ENCODE peak calls at places on chromosomes 3 and 15, in five cellular contexts. R, Z, L, M and F are unnamed samples.

GRCh38 chr3:50274371-50275104 is 4.3 kb upstream of the LSMEM2 start:
- DNase-seq in Z (no peak), R (no peak), M (no peak), L (peak; percentile 68), F (peak; percentile 78)

GRCh38 chr3:25849641-25850040 is 59.8 kb downstream of the OXSM start:
- DNase-seq in R (no peak), M (no peak), L (no peak), Z (peak; percentile 22), F (peak; percentile 4)

GRCh38 chr15:51006336-51006985 is 88.2 kb downstream of the TNFAIP8L3 start:
- DNase-seq in L (no peak), M (no peak), Z (no peak), R (no peak), F (no peak)

GRCh38 chr3:15601046-15601398 is 347 bp downstream of the HACL1 start:
- DNase-seq in Z (peak; percentile 13), M (no peak), R (no peak), L (no peak), F (no peak)

GRCh38 chr3:158573714-158574113 is 2.7 kb downstream of the MLF1 start:
- DNase-seq in M (no peak), R (no peak), L (no peak), Z (no peak), F (no peak)

GRCh38 chr15:100105101-100105500 is 236.7 kb downstream of the ADAMTS17 start:
- DNase-seq in L (no peak), M (peak; percentile 46), R (no peak), Z (no peak), F (no peak)

GRCh38 chr3:138113309-138113708 is 2.1 kb downstream of the DZIP1L start:
- DNase-seq in Z (peak; percentile 13), R (no peak), M (no peak), L (peak; percentile 45), F (peak; percentile 16)

GRCh38 chr3:29100292-29100691 is 180.6 kb upstream of the RBMS3 start:
- DNase-seq in M (no peak), L (no peak), Z (peak; percentile 2), R (no peak), F (no peak)

GRCh38 chr15:22811640-22812039 is 25.2 kb downstream of the NIPA1 start:
- DNase-seq in R (no peak), L (peak; percentile 76), Z (no peak), M (no peak), F (peak; percentile 23)

GRCh38 chr3:73461582-73461981 is 163.2 kb downstream of the PDZRN3 start:
- DNase-seq in Z (no peak), R (no peak), L (no peak), M (no peak), F (peak; percentile 50)

GRCh38 chr15:72825831-72826230 is 42.3 kb upstream of the ADPGK start:
- DNase-seq in R (no peak), Z (no peak), L (no peak), M (no peak), F (no peak)

GRCh38 chr3:9416139-9416780 is 18.8 kb downstream of the SETD5 start:
- DNase-seq in M (no peak), R (no peak), Z (peak; percentile 10), L (no peak), F (no peak)

GRCh38 chr3:33954956-33955355 is 156.5 kb downstream of the PDCD6IP start:
- DNase-seq in L (no peak), M (no peak), R (no peak), Z (no peak), F (no peak)

GRCh38 chr15:74888716-74889115 is 1.1 kb upstream of the MPI start:
- DNase-seq in R (no peak), M (no peak), L (no peak), Z (no peak), F (no peak)

GRCh38 chr15:92571824-92572223 is 83.8 kb downstream of the FAM174B start:
- DNase-seq in R (no peak), Z (no peak), M (no peak), L (no peak), F (no peak)
- H3K4me1 ChIP-seq in R (no peaks in the 10 kb centered on the region), Z (no peaks in the 10 kb centered on the region), M (no peaks in the 10 kb centered on the region), L (no peaks in the 10 kb centered on the region), F (peaks cover 4% of the 10 kb centered on the region)

GRCh38 chr15:86432861-86433260 is 353.2 kb downstream of the AGBL1 start:
- DNase-seq in R (no peak), M (no peak), L (no peak), Z (no peak), F (no peak)
- H3K4me1 ChIP-seq in R (no peaks in the 10 kb centered on the region), M (no peaks in the 10 kb centered on the region), L (no peaks in the 10 kb centered on the region), Z (no peaks in the 10 kb centered on the region), F (no peaks in the 10 kb centered on the region)

GRCh38 chr3:10420745-10421475 is 84.5 kb downstream of the ATP2B2 start:
- DNase-seq in R (no peak), Z (no peak), M (no peak), L (no peak), F (no peak)
- H3K4me1 ChIP-seq in R (no peaks in the 10 kb centered on the region), Z (peaks cover 5% of the 10 kb centered on the region), M (no peaks in the 10 kb centered on the region), L (no peaks in the 10 kb centered on the region), F (no peaks in the 10 kb centered on the region)

DNA sequence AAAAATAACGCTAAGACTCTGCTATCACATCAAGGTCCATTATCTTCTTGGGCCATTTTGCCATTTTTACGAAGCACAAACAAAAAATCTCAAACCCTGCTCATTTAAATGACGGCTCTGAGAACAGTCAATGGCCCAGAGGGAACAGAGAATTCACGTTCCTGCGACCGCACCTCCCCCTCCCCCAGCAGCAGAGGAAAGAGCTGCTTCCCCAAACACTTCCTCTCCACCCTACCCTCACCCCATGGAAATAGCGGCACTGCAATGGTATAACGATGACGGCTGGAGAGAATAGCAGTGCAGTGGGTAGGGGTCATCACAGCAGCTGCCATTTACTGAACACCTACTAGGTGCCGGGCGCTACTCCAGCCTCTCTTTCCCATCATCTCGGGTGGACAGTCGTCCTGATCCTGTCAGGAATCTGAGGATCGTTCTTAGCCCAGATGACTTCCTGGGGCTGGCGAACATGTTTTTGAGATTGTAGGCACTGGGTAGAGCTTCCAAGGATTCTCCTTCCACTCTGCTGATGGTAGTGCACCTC is 113.3 kb downstream of the IQSEC1 start:
- DNase-seq in R (no peak), Z (no peak), L (no peak), M (no peak), F (no peak)
- H3K4me1 ChIP-seq in R (peaks cover 49% of the 10 kb centered on the region), Z (no peaks in the 10 kb centered on the region), L (peaks cover 80% of the 10 kb centered on the region), M (peaks cover 3% of the 10 kb centered on the region), F (peaks cover 29% of the 10 kb centered on the region)

DNA sequence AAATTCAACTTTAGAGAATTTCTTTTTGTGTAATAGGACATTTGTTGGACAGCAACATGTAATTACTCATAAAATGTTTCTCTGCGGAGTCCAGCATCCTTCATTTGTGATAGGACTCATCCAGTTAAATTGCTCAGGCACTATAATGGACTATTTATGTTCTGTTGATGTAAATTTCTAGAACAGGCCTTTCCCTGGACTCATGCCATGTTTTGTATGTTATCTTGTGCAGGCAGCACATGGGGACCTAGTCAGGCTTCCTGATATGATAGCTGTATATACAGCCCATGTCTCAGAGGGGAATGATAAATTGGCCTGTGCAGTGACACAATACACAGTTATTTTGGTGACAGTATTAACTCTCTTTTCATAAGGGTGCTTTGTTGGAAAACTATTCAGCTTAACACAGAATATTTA is 51.5 kb downstream of the MBNL1 start:
- DNase-seq in M (no peak), Z (peak; percentile 41), L (no peak), R (no peak), F (no peak)
- H3K4me1 ChIP-seq in M (peaks cover 8% of the 10 kb centered on the region), Z (peaks cover 35% of the 10 kb centered on the region), L (peaks cover 40% of the 10 kb centered on the region), R (peaks cover 21% of the 10 kb centered on the region), F (peaks cover 82% of the 10 kb centered on the region)

GRCh38 chr3:188003188-188004171 is 150.5 kb upstream of the LPP start:
- DNase-seq in L (peak; percentile 34), Z (no peak), R (no peak), M (no peak), F (no peak)
- H3K4me1 ChIP-seq in L (peaks cover 42% of the 10 kb centered on the region), Z (no peaks in the 10 kb centered on the region), R (no peaks in the 10 kb centered on the region), M (peaks cover 2% of the 10 kb centered on the region), F (no peaks in the 10 kb centered on the region)

GRCh38 chr3:152330565-152330964 is 61.8 kb downstream of the MBNL1 start:
- DNase-seq in M (no peak), R (no peak), Z (no peak), L (no peak), F (no peak)
- H3K4me1 ChIP-seq in M (peaks cover 2% of the 10 kb centered on the region), R (peaks cover 38% of the 10 kb centered on the region), Z (peaks cover 30% of the 10 kb centered on the region), L (peaks cover 40% of the 10 kb centered on the region), F (peaks cover 56% of the 10 kb centered on the region)

GRCh38 chr3:106755336-106755735 is 621.9 kb upstream of the CCDC54 start:
- DNase-seq in L (no peak), M (no peak), R (no peak), Z (no peak), F (no peak)
- H3K4me1 ChIP-seq in L (no peaks in the 10 kb centered on the region), M (no peaks in the 10 kb centered on the region), R (no peaks in the 10 kb centered on the region), Z (no peaks in the 10 kb centered on the region), F (no peaks in the 10 kb centered on the region)

GRCh38 chr15:80475572-80475971 is 71.4 kb downstream of the ARNT2 start:
- DNase-seq in L (no peak), R (no peak), Z (no peak), M (no peak), F (no peak)
- H3K4me1 ChIP-seq in L (no peaks in the 10 kb centered on the region), R (no peaks in the 10 kb centered on the region), Z (peaks cover 43% of the 10 kb centered on the region), M (no peaks in the 10 kb centered on the region), F (peaks cover 26% of the 10 kb centered on the region)